ENCODE peak calls at places on chromosome 5, in six cellular contexts. Q is cardiac muscle cell; N is HCT116; L is heart right ventricle; Y is neural progenitor cell; A is CD8-positive, alpha-beta T cell. K is an unnamed sample. For H3K36me3, the result is how much of the 10 kb centered on the place peaks cover.

GRCh38 chr5:16536246-16536645 is 70.6 kb upstream of the ZNF622 start:
- DNase-seq in L (no peak), Y (no peak), N (no peak), A (no peak), Q (no peak), K (no peak)

GRCh38 chr5:144315994-144316634 is 145.4 kb downstream of the KCTD16 start:
- DNase-seq in A (no peak), Y (no peak), L (no peak), Q (no peak), N (no peak), K (no peak)

GRCh38 chr5:171422902-171423663 is 3.6 kb downstream of the FGF18 start:
- DNase-seq in Q (no peak), A (no peak), N (no peak), L (peak), Y (no peak), K (no peak)

GRCh38 chr5:55410840-55411239 is 103.1 kb downstream of the MTREX start:
- DNase-seq in Q (no peak), N (no peak), L (no peak), Y (no peak), A (no peak), K (no peak)

GRCh38 chr5:76819851-76820280 is 1.0 kb downstream of the F2RL1 start:
- DNase-seq in A (no peak), N (no peak), L (no peak), Y (peak), Q (no peak), K (peak)

GRCh38 chr5:135391123-135391868 is 7.7 kb downstream of the MACROH2A1 start:
- DNase-seq in Y (peak), A (no peak), Q (peak), N (no peak), L (no peak), K (no peak)

GRCh38 chr5:74009502-74009901 is 383.5 kb downstream of the ARHGEF28 start:
- DNase-seq in Y (no peak), L (no peak), A (no peak), Q (no peak), N (no peak), K (no peak)

GRCh38 chr5:111942661-111943401 is 185.8 kb upstream of the NREP start:
- DNase-seq in L (no peak), Q (no peak), A (no peak), Y (no peak), N (no peak), K (no peak)

GRCh38 chr5:63247651-63248050 is 669.0 kb downstream of the LRRC70 start:
- DNase-seq in A (no peak), N (no peak), Q (no peak), L (no peak), Y (no peak), K (no peak)

GRCh38 chr5:36950586-36951457 is 74.3 kb downstream of the NIPBL start:
- DNase-seq in L (no peak), Q (no peak), A (no peak), Y (no peak), N (no peak), K (no peak)

GRCh38 chr5:42059778-42060464 is 134.8 kb downstream of the FBXO4 start:
- DNase-seq in A (no peak), Q (no peak), L (no peak), Y (no peak), N (no peak), K (no peak)

GRCh38 chr5:139670369-139671095 is 22.4 kb downstream of the CXXC5 start:
- DNase-seq in N (no peak), Y (peak), A (peak), Q (no peak), L (no peak), K (no peak)

GRCh38 chr5:32578362-32578761 is 7.0 kb upstream of the SUB1 start:
- DNase-seq in Q (no peak), L (no peak), Y (no peak), A (no peak), N (no peak), K (no peak)

GRCh38 chr5:107542831-107543231 is 127.9 kb downstream of the EFNA5 start:
- DNase-seq in N (no peak), A (no peak), L (peak), Q (peak), Y (no peak), K (peak)

GRCh38 chr5:149924481-149924880 is 20.1 kb downstream of the PDE6A start:
- DNase-seq in L (no peak), Q (no peak), A (no peak), Y (no peak), N (no peak), K (peak)

GRCh38 chr5:122493091-122493775 is 181.2 kb downstream of the SNCAIP start:
- DNase-seq in L (peak), A (no peak), Y (no peak), N (no peak), Q (peak), K (peak)

GRCh38 chr5:131082034-131082550 is 83.0 kb downstream of the HINT1 start:
- DNase-seq in Y (no peak), A (no peak), N (no peak), L (no peak), Q (no peak), K (no peak)

GRCh38 chr5:109690456-109691247 is 925 bp downstream of the MAN2A1 start:
- DNase-seq in Y (peak), A (peak), L (peak), Q (peak), N (peak), K (no peak)

GRCh38 chr5:40052812-40053211 is 626.9 kb upstream of the PTGER4 start:
- DNase-seq in Y (no peak), L (no peak), Q (no peak), A (no peak), N (no peak), K (no peak)

GRCh38 chr5:76850543-76851140 is 828 bp downstream of the S100Z start:
- DNase-seq in L (no peak), N (no peak), Y (no peak), Q (no peak), A (no peak), K (no peak)

GRCh38 chr5:109374625-109375024 is 35.1 kb downstream of the PJA2 start:
- DNase-seq in Q (no peak), Y (no peak), A (no peak), L (no peak), N (no peak), K (no peak)

GRCh38 chr5:43874772-43875171 is 271.8 kb downstream of the NNT start:
- DNase-seq in Q (peak), L (peak), N (no peak), A (no peak), Y (no peak), K (no peak)

GRCh38 chr5:50807661-50808060 is 141.2 kb downstream of the PARP8 start:
- DNase-seq in Q (no peak), A (no peak), L (no peak), N (no peak), Y (no peak), K (no peak)

GRCh38 chr5:43192558-43193170 is 639 bp downstream of the NIM1K start:
- DNase-seq in N (no peak), L (peak), A (peak), Q (peak), Y (peak), K (no peak)

GRCh38 chr5:99449786-99450185 is 521.0 kb upstream of the CHD1 start:
- DNase-seq in L (no peak), N (no peak), Q (no peak), Y (no peak), A (no peak), K (no peak)

GRCh38 chr5:102902647-102903046 is 147.5 kb downstream of the PAM start:
- DNase-seq in Y (no peak), Q (no peak), N (no peak), A (no peak), L (no peak), K (no peak)

GRCh38 chr5:36202521-36202961 is 39.2 kb downstream of the NADK2 start:
- DNase-seq in Q (peak), N (no peak), A (no peak), L (no peak), Y (no peak), K (no peak)

GRCh38 chr5:74392698-74393431 is 247.7 kb downstream of the ENC1 start:
- DNase-seq in Q (no peak), A (no peak), Y (no peak), L (no peak), N (no peak), K (no peak)

GRCh38 chr5:168786142-168786541 is 207.0 kb upstream of the PANK3 start:
- DNase-seq in Y (no peak), A (no peak), L (no peak), N (peak), Q (no peak), K (no peak)

GRCh38 chr5:61330341-61330878 is 1.6 kb upstream of the ZSWIM6 start:
- DNase-seq in Q (no peak), A (peak), L (peak), N (no peak), Y (peak), K (no peak)

GRCh38 chr5:61327761-61328753 is 4.0 kb upstream of the ZSWIM6 start:
- DNase-seq in Y (no peak), L (no peak), A (peak), Q (no peak), N (no peak), K (no peak)

GRCh38 chr5:61329729-61330128 is 2.3 kb upstream of the ZSWIM6 start:
- DNase-seq in Q (no peak), N (no peak), L (no peak), Y (peak), A (peak), K (no peak)

GRCh38 chr5:61330879-61331406 is 1.1 kb upstream of the ZSWIM6 start:
- DNase-seq in Q (peak), A (peak), L (peak), N (no peak), Y (peak), K (peak)

GRCh38 chr5:61328791-61329617 is 3.1 kb upstream of the ZSWIM6 start:
- DNase-seq in N (no peak), Q (no peak), L (no peak), A (no peak), Y (peak), K (no peak)
- H3K4me3 ChIP-seq in N (no peak), Q (no peak), L (no peak), A (no peak), Y (peak), K (no peak)

DNA sequence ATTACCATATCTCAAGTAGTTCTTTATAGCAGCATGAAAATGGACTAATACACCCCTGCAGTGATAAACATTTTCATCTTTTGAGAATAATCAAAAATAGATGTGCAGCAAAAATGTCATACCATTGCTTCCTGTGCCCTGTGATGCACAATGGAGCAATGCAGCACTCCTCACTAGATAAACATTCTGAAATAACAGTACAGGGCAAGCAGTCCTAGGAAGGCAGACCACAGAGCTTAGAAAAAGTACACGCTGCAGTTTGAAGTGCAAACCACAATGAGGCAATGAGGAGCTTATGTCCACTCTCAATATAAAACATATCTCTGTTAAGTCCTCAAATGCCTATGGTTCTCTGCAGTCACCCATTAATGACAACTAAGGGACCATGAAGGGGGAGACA is 367.6 kb downstream of the PDE4D start:
- DNase-seq in Y (no peak), A (no peak), N (no peak), L (no peak), Q (no peak), K (no peak)
- TF ChIP-seq CTCF in Y (no peak), A (no peak), N (no peak), L (no peak), Q (peak), K (no peak)

GRCh38 chr5:68274847-68275700 is 59.5 kb downstream of the PIK3R1 start:
- DNase-seq in Y (no peak), L (no peak), N (no peak), Q (no peak), A (no peak), K (no peak)

GRCh38 chr5:68271124-68271523 is 55.6 kb downstream of the PIK3R1 start:
- DNase-seq in Y (no peak), A (no peak), L (no peak), N (no peak), Q (no peak), K (no peak)

GRCh38 chr5:68272289-68272688 is 56.7 kb downstream of the PIK3R1 start:
- DNase-seq in Q (no peak), Y (no peak), N (no peak), A (no peak), L (no peak), K (no peak)

GRCh38 chr5:68276740-68277139 is 61.2 kb downstream of the PIK3R1 start:
- DNase-seq in N (no peak), Y (no peak), Q (no peak), L (no peak), A (no peak), K (no peak)

GRCh38 chr5:68273717-68274409 is 58.3 kb downstream of the PIK3R1 start:
- DNase-seq in A (no peak), Q (peak), N (no peak), L (no peak), Y (no peak), K (no peak)
- H3K36me3 ChIP-seq in A (under half), Q (under half), N (under half), L (half or more), Y (under half), K (under half)

GRCh38 chr5:132775439-132776076 is 1.5 kb downstream of the SEPTIN8 start:
- DNase-seq in N (no peak), Y (peak), A (no peak), L (no peak), Q (peak), K (no peak)
- H3K4me3 ChIP-seq in N (peak), Y (peak), A (no peak), L (peak), Q (peak), K (peak)

DNA sequence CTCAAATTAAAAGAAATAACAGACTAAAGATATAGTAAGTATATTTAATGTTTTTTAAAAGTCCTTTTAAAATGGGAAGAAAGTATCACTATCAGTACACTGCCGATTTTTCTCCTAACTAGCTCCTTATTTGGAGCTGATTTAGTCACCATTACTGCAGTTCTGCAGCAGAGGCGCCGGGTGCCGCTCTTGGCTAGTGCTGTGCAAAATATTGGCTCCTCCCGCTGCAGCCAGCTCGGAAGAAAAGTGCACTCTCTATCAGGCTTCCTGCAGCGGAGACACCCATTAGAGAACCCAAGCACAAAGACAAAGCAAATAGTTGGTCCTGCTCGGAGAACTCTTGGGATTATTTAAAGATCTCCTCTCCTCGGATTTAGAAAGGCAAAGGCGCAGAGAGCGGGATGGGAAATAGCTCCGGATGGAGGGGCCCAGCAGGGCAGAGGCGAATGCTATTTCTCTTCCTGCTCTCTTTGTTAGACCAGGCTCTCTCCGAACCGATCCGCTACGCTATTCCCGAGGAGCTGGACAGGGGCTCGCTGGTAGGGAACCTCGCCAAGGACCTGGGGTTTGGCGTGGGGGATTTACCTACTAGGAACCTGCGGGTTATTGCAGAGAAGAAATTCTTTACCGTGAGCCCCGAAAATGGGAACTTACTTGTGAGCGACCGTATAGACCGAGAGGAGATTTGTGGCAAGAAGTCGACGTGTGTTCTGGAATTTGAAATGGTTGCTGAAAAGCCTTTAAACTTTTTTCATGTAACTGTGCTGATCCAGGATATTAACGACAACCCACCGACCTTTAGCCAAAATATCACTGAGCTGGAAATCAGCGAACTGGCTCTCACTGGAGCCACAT is at the start of gene PCDHGB3:
- DNase-seq in A (peak), L (no peak), Q (no peak), N (no peak), Y (no peak), K (no peak)
- TF ChIP-seq CTCF in A (no peak), L (no peak), Q (peak), N (no peak), Y (no peak), K (no peak)

GRCh38 chr5:140672455-140673186 is 755 bp downstream of the DND1 start:
- DNase-seq in Y (peak), L (peak), N (no peak), Q (peak), A (no peak), K (peak)
- H3K36me3 ChIP-seq in Y (under half), L (half or more), N (under half), Q (under half), A (half or more), K (half or more)

K was measured in ascending aorta.